ENCODE peak calls at places on chromosomes 1 and 21, in eight cellular contexts. One of them, this sample, is unnamed.
A peak's percentile ranks its signal among the peaks of the same experiment; 100 is the strongest.

GRCh38 chr1:200850554-200850953 is 22.2 kb upstream of the GPR25 start:
- DNase-seq in adrenal gland: no peak
- DNase-seq in thoracic aorta: no peak
- DNase-seq in body of pancreas: no peak
- DNase-seq in cardiac fibroblast: no peak
- DNase-seq in lower leg skin: no peak
- DNase-seq in psoas muscle: no peak
- DNase-seq in esophagus squamous epithelium: no peak
- DNase-seq in this sample: no peak

GRCh38 chr1:32496127-32496526 is 31.3 kb downstream of the ZBTB8B start:
- DNase-seq in adrenal gland: no peak
- DNase-seq in thoracic aorta: no peak
- DNase-seq in body of pancreas: no peak
- DNase-seq in cardiac fibroblast: peak; percentile 80
- DNase-seq in lower leg skin: no peak
- DNase-seq in psoas muscle: no peak
- DNase-seq in esophagus squamous epithelium: no peak
- DNase-seq in this sample: peak; percentile 28

GRCh38 chr1:5532811-5533210 is 459.4 kb downstream of the NPHP4 start:
- DNase-seq in adrenal gland: no peak
- DNase-seq in thoracic aorta: no peak
- DNase-seq in body of pancreas: no peak
- DNase-seq in cardiac fibroblast: no peak
- DNase-seq in lower leg skin: no peak
- DNase-seq in psoas muscle: no peak
- DNase-seq in esophagus squamous epithelium: no peak
- DNase-seq in this sample: no peak

GRCh38 chr1:60949154-60949825 is 133.1 kb upstream of the NFIA start:
- DNase-seq in adrenal gland: no peak
- DNase-seq in thoracic aorta: no peak
- DNase-seq in body of pancreas: no peak
- DNase-seq in cardiac fibroblast: no peak
- DNase-seq in lower leg skin: no peak
- DNase-seq in psoas muscle: no peak
- DNase-seq in esophagus squamous epithelium: no peak
- DNase-seq in this sample: no peak

GRCh38 chr1:98323396-98323795 is 338.1 kb upstream of the SNX7 start:
- DNase-seq in adrenal gland: no peak
- DNase-seq in thoracic aorta: no peak
- DNase-seq in body of pancreas: no peak
- DNase-seq in cardiac fibroblast: peak; percentile 96
- DNase-seq in lower leg skin: peak; percentile 49
- DNase-seq in psoas muscle: no peak
- DNase-seq in esophagus squamous epithelium: no peak
- DNase-seq in this sample: no peak

GRCh38 chr1:239719642-239720258 is 333.4 kb downstream of the CHRM3 start:
- DNase-seq in adrenal gland: no peak
- DNase-seq in thoracic aorta: no peak
- DNase-seq in body of pancreas: no peak
- DNase-seq in cardiac fibroblast: no peak
- DNase-seq in lower leg skin: no peak
- DNase-seq in psoas muscle: no peak
- DNase-seq in esophagus squamous epithelium: no peak
- DNase-seq in this sample: no peak

GRCh38 chr1:8011016-8011415 is 15.1 kb downstream of the ERRFI1 start:
- DNase-seq in adrenal gland: no peak
- DNase-seq in thoracic aorta: no peak
- DNase-seq in body of pancreas: no peak
- DNase-seq in cardiac fibroblast: peak; percentile 24
- DNase-seq in lower leg skin: no peak
- DNase-seq in psoas muscle: peak; percentile 67
- DNase-seq in esophagus squamous epithelium: no peak
- DNase-seq in this sample: no peak

GRCh38 chr1:221834698-221835538 is 93.0 kb upstream of the DUSP10 start:
- DNase-seq in adrenal gland: no peak
- DNase-seq in thoracic aorta: no peak
- DNase-seq in body of pancreas: no peak
- DNase-seq in cardiac fibroblast: no peak
- DNase-seq in lower leg skin: no peak
- DNase-seq in psoas muscle: no peak
- DNase-seq in esophagus squamous epithelium: no peak
- DNase-seq in this sample: no peak

GRCh38 chr1:155466996-155467395 is 95.6 kb downstream of the ASH1L start:
- DNase-seq in adrenal gland: no peak
- DNase-seq in thoracic aorta: no peak
- DNase-seq in body of pancreas: no peak
- DNase-seq in cardiac fibroblast: peak; percentile 91
- DNase-seq in lower leg skin: no peak
- DNase-seq in psoas muscle: no peak
- DNase-seq in esophagus squamous epithelium: no peak
- DNase-seq in this sample: no peak

GRCh38 chr1:178727014-178727895 is 2.2 kb downstream of the RALGPS2 start:
- DNase-seq in adrenal gland: peak; percentile 37
- DNase-seq in thoracic aorta: no peak
- DNase-seq in body of pancreas: no peak
- DNase-seq in cardiac fibroblast: peak; percentile 46
- DNase-seq in lower leg skin: no peak
- DNase-seq in psoas muscle: no peak
- DNase-seq in esophagus squamous epithelium: no peak
- DNase-seq in this sample: no peak

GRCh38 chr21:21831036-21831435 is 832.8 kb downstream of the NCAM2 start:
- DNase-seq in adrenal gland: no peak
- DNase-seq in thoracic aorta: no peak
- DNase-seq in body of pancreas: no peak
- DNase-seq in cardiac fibroblast: no peak
- DNase-seq in lower leg skin: no peak
- DNase-seq in psoas muscle: no peak
- DNase-seq in esophagus squamous epithelium: no peak
- DNase-seq in this sample: no peak

GRCh38 chr1:9718006-9718680 is 66.6 kb downstream of the PIK3CD start:
- DNase-seq in adrenal gland: no peak
- DNase-seq in thoracic aorta: no peak
- DNase-seq in body of pancreas: no peak
- DNase-seq in cardiac fibroblast: no peak
- DNase-seq in lower leg skin: no peak
- DNase-seq in psoas muscle: no peak
- DNase-seq in esophagus squamous epithelium: no peak
- DNase-seq in this sample: no peak

GRCh38 chr1:9719978-9720722 is 68.6 kb downstream of the PIK3CD start:
- DNase-seq in adrenal gland: no peak
- DNase-seq in thoracic aorta: no peak
- DNase-seq in body of pancreas: no peak
- DNase-seq in cardiac fibroblast: no peak
- DNase-seq in lower leg skin: no peak
- DNase-seq in psoas muscle: no peak
- DNase-seq in esophagus squamous epithelium: no peak
- DNase-seq in this sample: no peak

GRCh38 chr1:9716404-9717192 is 65.1 kb downstream of the PIK3CD start:
- DNase-seq in adrenal gland: no peak
- DNase-seq in thoracic aorta: no peak
- DNase-seq in body of pancreas: no peak
- DNase-seq in cardiac fibroblast: no peak
- DNase-seq in lower leg skin: no peak
- DNase-seq in psoas muscle: no peak
- DNase-seq in esophagus squamous epithelium: no peak
- DNase-seq in this sample: no peak

GRCh38 chr1:9715536-9716226 is 64.2 kb downstream of the PIK3CD start:
- DNase-seq in adrenal gland: no peak
- DNase-seq in thoracic aorta: no peak
- DNase-seq in body of pancreas: no peak
- DNase-seq in cardiac fibroblast: no peak
- DNase-seq in lower leg skin: no peak
- DNase-seq in psoas muscle: no peak
- DNase-seq in esophagus squamous epithelium: no peak
- DNase-seq in this sample: no peak

GRCh38 chr1:9717193-9718005 is 65.9 kb downstream of the PIK3CD start:
- DNase-seq in adrenal gland: peak; percentile 50
- DNase-seq in thoracic aorta: no peak
- DNase-seq in body of pancreas: no peak
- DNase-seq in cardiac fibroblast: no peak
- DNase-seq in lower leg skin: peak; percentile 75
- DNase-seq in psoas muscle: peak; percentile 49
- DNase-seq in esophagus squamous epithelium: peak; percentile 70
- DNase-seq in this sample: peak; percentile 87
- H3K4me3 ChIP-seq in adrenal gland: peak overlapping the region; percentile 28
- H3K4me3 ChIP-seq in thoracic aorta: peak overlapping the region; percentile 13
- H3K4me3 ChIP-seq in body of pancreas: no peak overlapping the region
- H3K4me3 ChIP-seq in cardiac fibroblast: no peak overlapping the region
- H3K4me3 ChIP-seq in lower leg skin: no peak overlapping the region
- H3K4me3 ChIP-seq in psoas muscle: peak overlapping the region; percentile 2
- H3K4me3 ChIP-seq in esophagus squamous epithelium: peak overlapping the region; percentile 55
- H3K4me3 ChIP-seq in this sample: peak overlapping the region; percentile 23

DNA sequence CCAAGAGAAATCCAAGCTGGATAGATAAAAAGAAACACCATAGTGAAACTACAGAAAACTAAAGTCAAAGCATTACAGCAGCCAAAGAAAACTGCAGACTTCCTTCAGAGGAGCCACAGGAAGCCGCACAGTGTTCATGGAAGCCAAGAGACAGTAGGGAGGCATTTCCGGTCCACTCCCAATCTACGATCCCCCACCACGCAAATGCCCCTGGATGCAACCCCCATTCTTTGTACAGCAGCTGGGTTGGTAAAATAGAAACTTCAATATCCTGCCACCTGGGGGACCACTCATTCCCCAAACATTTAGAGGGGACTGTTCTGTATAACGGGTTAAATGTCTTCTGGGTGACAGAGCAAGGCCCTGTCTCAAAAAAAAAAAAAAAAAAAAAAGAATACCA is 43.9 kb upstream of the TSPEAR start:
- DNase-seq in adrenal gland: peak; percentile 32
- DNase-seq in thoracic aorta: no peak
- DNase-seq in body of pancreas: no peak
- DNase-seq in cardiac fibroblast: peak; percentile 76
- DNase-seq in lower leg skin: no peak
- DNase-seq in psoas muscle: no peak
- DNase-seq in esophagus squamous epithelium: no peak
- DNase-seq in this sample: no peak
- TF ChIP-seq CTCF in adrenal gland: no peak
- TF ChIP-seq CTCF in thoracic aorta: no peak
- TF ChIP-seq CTCF in body of pancreas: no peak
- TF ChIP-seq CTCF in cardiac fibroblast: peak; percentile 32
- TF ChIP-seq CTCF in lower leg skin: no peak
- TF ChIP-seq CTCF in psoas muscle: no peak
- TF ChIP-seq CTCF in esophagus squamous epithelium: no peak
- TF ChIP-seq CTCF in this sample: no peak

GRCh38 chr21:43348801-43349261 is 78.1 kb downstream of the SIK1 start:
- DNase-seq in adrenal gland: peak; percentile 50
- DNase-seq in thoracic aorta: no peak
- DNase-seq in body of pancreas: no peak
- DNase-seq in cardiac fibroblast: peak; percentile 74
- DNase-seq in lower leg skin: no peak
- DNase-seq in psoas muscle: no peak
- DNase-seq in esophagus squamous epithelium: no peak
- DNase-seq in this sample: no peak

GRCh38 chr21:43346551-43346950 is 80.4 kb downstream of the SIK1 start:
- DNase-seq in adrenal gland: no peak
- DNase-seq in thoracic aorta: no peak
- DNase-seq in body of pancreas: no peak
- DNase-seq in cardiac fibroblast: no peak
- DNase-seq in lower leg skin: no peak
- DNase-seq in psoas muscle: no peak
- DNase-seq in esophagus squamous epithelium: no peak
- DNase-seq in this sample: no peak

GRCh38 chr21:43349644-43350043 is 77.3 kb downstream of the SIK1 start:
- DNase-seq in adrenal gland: no peak
- DNase-seq in thoracic aorta: no peak
- DNase-seq in body of pancreas: no peak
- DNase-seq in cardiac fibroblast: no peak
- DNase-seq in lower leg skin: no peak
- DNase-seq in psoas muscle: no peak
- DNase-seq in esophagus squamous epithelium: no peak
- DNase-seq in this sample: no peak

GRCh38 chr21:43347461-43347860 is 79.5 kb downstream of the SIK1 start:
- DNase-seq in adrenal gland: no peak
- DNase-seq in thoracic aorta: no peak
- DNase-seq in body of pancreas: no peak
- DNase-seq in cardiac fibroblast: no peak
- DNase-seq in lower leg skin: no peak
- DNase-seq in psoas muscle: no peak
- DNase-seq in esophagus squamous epithelium: no peak
- DNase-seq in this sample: no peak

GRCh38 chr21:43347864-43348766 is 78.8 kb downstream of the SIK1 start:
- DNase-seq in adrenal gland: no peak
- DNase-seq in thoracic aorta: no peak
- DNase-seq in body of pancreas: no peak
- DNase-seq in cardiac fibroblast: no peak
- DNase-seq in lower leg skin: no peak
- DNase-seq in psoas muscle: no peak
- DNase-seq in esophagus squamous epithelium: no peak
- DNase-seq in this sample: no peak
- H3K4me3 ChIP-seq in adrenal gland: no peak overlapping the region
- H3K4me3 ChIP-seq in thoracic aorta: no peak overlapping the region
- H3K4me3 ChIP-seq in body of pancreas: no peak overlapping the region
- H3K4me3 ChIP-seq in cardiac fibroblast: no peak overlapping the region
- H3K4me3 ChIP-seq in lower leg skin: no peak overlapping the region
- H3K4me3 ChIP-seq in psoas muscle: no peak overlapping the region
- H3K4me3 ChIP-seq in esophagus squamous epithelium: no peak overlapping the region
- H3K4me3 ChIP-seq in this sample: no peak overlapping the region

GRCh38 chr1:217910791-217911320 is 279.7 kb downstream of the SPATA17 start:
- DNase-seq in adrenal gland: no peak
- DNase-seq in thoracic aorta: no peak
- DNase-seq in body of pancreas: no peak
- DNase-seq in cardiac fibroblast: no peak
- DNase-seq in lower leg skin: no peak
- DNase-seq in psoas muscle: no peak
- DNase-seq in esophagus squamous epithelium: no peak
- DNase-seq in this sample: no peak

GRCh38 chr1:217917277-217917887 is 286.2 kb downstream of the SPATA17 start:
- DNase-seq in adrenal gland: no peak
- DNase-seq in thoracic aorta: no peak
- DNase-seq in body of pancreas: no peak
- DNase-seq in cardiac fibroblast: no peak
- DNase-seq in lower leg skin: no peak
- DNase-seq in psoas muscle: no peak
- DNase-seq in esophagus squamous epithelium: no peak
- DNase-seq in this sample: no peak

GRCh38 chr1:217907504-217907903 is 276.4 kb downstream of the SPATA17 start:
- DNase-seq in adrenal gland: no peak
- DNase-seq in thoracic aorta: no peak
- DNase-seq in body of pancreas: no peak
- DNase-seq in cardiac fibroblast: peak; percentile 23
- DNase-seq in lower leg skin: no peak
- DNase-seq in psoas muscle: no peak
- DNase-seq in esophagus squamous epithelium: no peak
- DNase-seq in this sample: no peak

GRCh38 chr1:217910205-217910604 is 279.1 kb downstream of the SPATA17 start:
- DNase-seq in adrenal gland: no peak
- DNase-seq in thoracic aorta: no peak
- DNase-seq in body of pancreas: no peak
- DNase-seq in cardiac fibroblast: no peak
- DNase-seq in lower leg skin: no peak
- DNase-seq in psoas muscle: no peak
- DNase-seq in esophagus squamous epithelium: no peak
- DNase-seq in this sample: no peak

DNA sequence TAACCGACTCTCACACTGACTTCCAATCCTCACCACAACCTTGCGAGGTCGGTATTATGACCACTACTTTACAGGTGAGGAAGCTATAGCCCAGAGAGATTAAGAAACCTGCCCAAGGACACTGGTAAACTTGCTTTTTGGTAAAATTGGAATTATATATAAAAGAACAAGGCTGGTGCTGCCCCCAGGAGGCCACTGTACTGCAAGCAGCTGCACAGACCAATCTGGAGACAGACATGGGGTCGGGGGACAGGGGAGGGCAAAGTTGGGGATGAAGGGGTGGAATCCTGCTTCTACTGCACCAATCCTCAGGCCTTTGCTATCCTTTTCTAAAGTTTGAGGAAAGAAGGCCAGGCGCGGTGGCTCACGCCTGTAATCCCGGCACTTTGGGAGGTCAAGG is 280.8 kb downstream of the SPATA17 start:
- DNase-seq in adrenal gland: no peak
- DNase-seq in thoracic aorta: no peak
- DNase-seq in body of pancreas: no peak
- DNase-seq in cardiac fibroblast: no peak
- DNase-seq in lower leg skin: no peak
- DNase-seq in psoas muscle: no peak
- DNase-seq in esophagus squamous epithelium: no peak
- DNase-seq in this sample: peak; percentile 9
- TF ChIP-seq CTCF in adrenal gland: no peak
- TF ChIP-seq CTCF in thoracic aorta: no peak
- TF ChIP-seq CTCF in body of pancreas: no peak
- TF ChIP-seq CTCF in cardiac fibroblast: no peak
- TF ChIP-seq CTCF in lower leg skin: no peak
- TF ChIP-seq CTCF in psoas muscle: no peak
- TF ChIP-seq CTCF in esophagus squamous epithelium: no peak
- TF ChIP-seq CTCF in this sample: no peak

This sample was measured in GM12865.